ENCODE peak calls at places on chromosomes 12 and 14, in ten cellular contexts. W is breast epithelium, O is fibroblast of lung, D is heart right ventricle, B is tibial nerve, L is colonic mucosa, M is pancreas, Y is neural progenitor cell, U is IMR-90, Z is BE2C. J is an unnamed sample. For H3K4me1, the result is how much of the 10 kb centered on the place peaks cover.

GRCh38 chr12:76649091-76649490 is 89.5 kb upstream of the OSBPL8 start:
- DNase-seq in W (no peak), O (no peak), D (no peak), B (no peak), L (no peak), M (no peak), Y (no peak), U (no peak), Z (no peak), J (no peak)

GRCh38 chr14:23364604-23365352 is at the start of gene EFS:
- DNase-seq in W (peak), O (peak), D (peak), B (no peak), L (no peak), M (no peak), Y (peak), U (peak), Z (no peak), J (peak)

GRCh38 chr12:126668538-126668937 is 1598.4 kb upstream of the TMEM132C start:
- DNase-seq in W (no peak), O (peak), D (no peak), B (no peak), L (no peak), M (no peak), Y (no peak), U (no peak), Z (no peak), J (no peak)

GRCh38 chr14:61712137-61712536 is 16.8 kb downstream of the HIF1A start:
- DNase-seq in W (no peak), O (no peak), D (no peak), B (no peak), L (no peak), M (no peak), Y (no peak), U (no peak), Z (no peak), J (no peak)

GRCh38 chr14:60101801-60102200 is 10.1 kb downstream of the PCNX4 start:
- DNase-seq in W (no peak), O (peak), D (no peak), B (no peak), L (no peak), M (no peak), Y (no peak), U (peak), Z (no peak), J (no peak)

GRCh38 chr12:26921886-26922285 is 15.9 kb downstream of the INTS13 start:
- DNase-seq in W (no peak), O (no peak), D (no peak), B (no peak), L (no peak), M (no peak), Y (no peak), U (no peak), Z (no peak), J (no peak)

GRCh38 chr14:103820908-103821307 is 26.5 kb downstream of the PPP1R13B start:
- DNase-seq in W (no peak), O (no peak), D (no peak), B (no peak), L (no peak), M (no peak), Y (no peak), U (no peak), Z (no peak), J (no peak)

GRCh38 chr14:69543341-69544249 is 31.1 kb downstream of the CCDC177 start:
- DNase-seq in W (peak), O (peak), D (no peak), B (peak), L (peak), M (no peak), Y (peak), U (peak), Z (peak), J (peak)

DNA sequence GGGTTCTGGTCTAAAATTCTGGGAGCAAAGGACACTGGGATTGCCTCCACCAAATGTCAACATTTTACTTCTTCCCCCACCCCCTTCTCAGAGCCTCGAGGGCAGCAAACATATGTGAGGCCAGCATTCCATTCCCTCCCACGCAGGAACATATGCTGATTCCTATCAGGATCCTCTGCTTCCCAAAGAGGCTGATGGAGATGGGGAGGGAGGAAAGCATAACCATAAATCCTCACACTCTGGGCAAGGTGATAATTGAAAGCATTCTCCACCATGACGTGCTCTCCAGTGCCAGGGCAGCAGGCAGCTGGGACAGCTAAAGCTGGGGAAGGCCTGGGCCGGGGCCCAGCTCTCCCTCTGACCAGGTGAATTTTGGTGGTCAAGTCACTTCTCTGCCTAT is 395.0 kb downstream of the ZFP36L1 start:
- DNase-seq in W (no peak), O (peak), D (no peak), B (no peak), L (no peak), M (no peak), Y (no peak), U (peak), Z (peak), J (no peak)
- H3K4me1 ChIP-seq in W (under half), O (under half), D (half or more), B (under half), L (under half), M (under half), Y (half or more), U (under half), Z (under half), J (under half)

DNA sequence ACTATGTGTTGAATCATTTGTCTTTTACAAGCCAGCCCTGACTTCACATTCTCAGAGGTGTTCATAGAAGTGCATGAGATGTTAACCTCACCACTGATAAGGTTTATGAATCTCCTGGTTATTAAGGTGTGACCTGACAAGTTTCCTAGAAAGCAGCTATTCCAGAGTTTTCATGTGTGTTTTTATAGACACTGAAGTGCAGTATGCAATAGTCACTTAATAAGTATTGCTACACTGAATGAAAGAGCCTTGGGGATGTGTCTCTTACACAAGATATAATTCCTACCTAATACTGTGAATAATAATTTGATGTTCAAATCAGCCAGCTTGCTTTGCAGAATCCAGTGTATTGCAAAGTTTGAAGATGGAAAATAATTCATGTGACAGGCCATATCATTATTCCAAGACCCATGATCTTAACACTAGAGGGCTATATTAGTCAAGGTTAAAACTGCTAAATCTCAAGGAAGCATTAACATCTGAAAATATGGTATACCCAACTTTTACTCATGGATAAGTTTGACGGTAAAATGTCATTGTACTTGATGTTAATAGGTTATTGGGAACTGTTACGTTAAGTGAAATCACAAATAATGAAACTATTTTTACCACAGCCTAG is 13.0 kb downstream of the SLC25A3 start:
- DNase-seq in W (no peak), O (no peak), D (no peak), B (no peak), L (no peak), M (no peak), Y (no peak), U (no peak), Z (no peak), J (no peak)
- TF ChIP-seq CTCF in W (no peak), O (peak), D (no peak), B (no peak), L (no peak), M (no peak), Y (no peak), U (peak), Z (no peak), J (no peak)

GRCh38 chr14:79074501-79074900 is 904.3 kb downstream of the NRXN3 start:
- DNase-seq in W (no peak), O (no peak), D (no peak), B (no peak), L (no peak), M (no peak), Y (no peak), U (no peak), Z (no peak), J (no peak)
- H3K4me1 ChIP-seq in W (under half), O (under half), D (under half), B (under half), L (under half), M (under half), Y (under half), U (under half), Z (under half), J (under half)

DNA sequence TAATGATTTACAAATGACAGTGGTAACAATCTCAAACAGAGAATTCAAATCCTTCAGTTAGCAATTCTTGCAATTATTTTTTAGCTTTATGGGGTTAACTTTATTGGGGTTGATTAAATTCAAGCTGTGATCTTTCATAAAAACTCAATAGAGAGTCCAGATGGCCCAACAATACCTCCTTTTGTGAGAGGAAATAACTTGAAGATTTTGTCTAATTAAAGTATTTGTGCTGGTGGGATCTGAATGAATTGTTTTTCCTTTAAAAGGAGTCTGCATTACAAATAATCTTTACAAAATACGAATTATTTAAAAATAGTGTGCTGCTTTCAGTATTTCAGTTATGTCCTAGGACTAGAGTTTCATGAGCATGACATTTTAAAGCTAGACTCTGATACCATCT is 4.4 kb upstream of the ARHGAP5 start:
- DNase-seq in W (no peak), O (no peak), D (no peak), B (no peak), L (no peak), M (no peak), Y (no peak), U (no peak), Z (no peak), J (no peak)
- TF ChIP-seq CTCF in W (no peak), O (no peak), D (no peak), B (no peak), L (no peak), M (no peak), Y (no peak), U (no peak), Z (no peak), J (no peak)

GRCh38 chr12:11687538-11687937 is 38.1 kb downstream of the ETV6 start:
- DNase-seq in W (no peak), O (no peak), D (no peak), B (no peak), L (no peak), M (no peak), Y (no peak), U (peak), Z (no peak), J (no peak)

GRCh38 chr12:11685716-11686115 is 36.2 kb downstream of the ETV6 start:
- DNase-seq in W (no peak), O (peak), D (no peak), B (no peak), L (no peak), M (no peak), Y (no peak), U (peak), Z (no peak), J (no peak)

GRCh38 chr12:11685261-11685660 is 35.8 kb downstream of the ETV6 start:
- DNase-seq in W (no peak), O (no peak), D (no peak), B (no peak), L (no peak), M (no peak), Y (no peak), U (no peak), Z (no peak), J (no peak)

GRCh38 chr12:11684811-11685210 is 35.3 kb downstream of the ETV6 start:
- DNase-seq in W (no peak), O (no peak), D (no peak), B (no peak), L (no peak), M (no peak), Y (no peak), U (no peak), Z (no peak), J (no peak)

DNA sequence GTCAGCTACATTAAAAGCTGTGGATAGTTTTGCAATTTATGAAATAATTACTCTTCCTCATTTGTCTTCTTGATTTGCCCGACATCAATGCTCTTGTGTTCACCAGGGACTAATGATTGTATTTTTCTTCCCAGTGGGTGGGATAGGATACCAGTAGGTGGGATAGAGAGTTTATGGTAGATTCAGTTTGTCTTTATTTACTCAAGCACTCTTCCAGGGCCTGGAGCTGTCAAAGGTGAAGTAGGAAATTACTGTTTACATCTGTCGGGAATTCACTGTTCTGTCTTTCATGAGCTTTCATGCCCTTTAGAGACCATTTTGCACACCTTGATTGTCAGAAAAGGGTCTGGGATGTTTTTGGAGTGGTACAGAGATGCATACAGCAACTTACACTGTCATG is 36.7 kb downstream of the ETV6 start:
- DNase-seq in W (no peak), O (no peak), D (no peak), B (no peak), L (no peak), M (no peak), Y (no peak), U (no peak), Z (no peak), J (no peak)
- H3K4me1 ChIP-seq in W (under half), O (under half), D (under half), B (under half), L (under half), M (under half), Y (under half), U (under half), Z (under half), J (under half)

GRCh38 chr12:53252349-53252916 is 15.7 kb upstream of the ESPL1 start:
- DNase-seq in W (peak), O (peak), D (peak), B (no peak), L (peak), M (peak), Y (no peak), U (no peak), Z (no peak), J (peak)
- TF ChIP-seq CTCF in W (no peak), O (no peak), D (no peak), B (no peak), L (no peak), M (no peak), Y (no peak), U (no peak), Z (no peak), J (no peak)

DNA sequence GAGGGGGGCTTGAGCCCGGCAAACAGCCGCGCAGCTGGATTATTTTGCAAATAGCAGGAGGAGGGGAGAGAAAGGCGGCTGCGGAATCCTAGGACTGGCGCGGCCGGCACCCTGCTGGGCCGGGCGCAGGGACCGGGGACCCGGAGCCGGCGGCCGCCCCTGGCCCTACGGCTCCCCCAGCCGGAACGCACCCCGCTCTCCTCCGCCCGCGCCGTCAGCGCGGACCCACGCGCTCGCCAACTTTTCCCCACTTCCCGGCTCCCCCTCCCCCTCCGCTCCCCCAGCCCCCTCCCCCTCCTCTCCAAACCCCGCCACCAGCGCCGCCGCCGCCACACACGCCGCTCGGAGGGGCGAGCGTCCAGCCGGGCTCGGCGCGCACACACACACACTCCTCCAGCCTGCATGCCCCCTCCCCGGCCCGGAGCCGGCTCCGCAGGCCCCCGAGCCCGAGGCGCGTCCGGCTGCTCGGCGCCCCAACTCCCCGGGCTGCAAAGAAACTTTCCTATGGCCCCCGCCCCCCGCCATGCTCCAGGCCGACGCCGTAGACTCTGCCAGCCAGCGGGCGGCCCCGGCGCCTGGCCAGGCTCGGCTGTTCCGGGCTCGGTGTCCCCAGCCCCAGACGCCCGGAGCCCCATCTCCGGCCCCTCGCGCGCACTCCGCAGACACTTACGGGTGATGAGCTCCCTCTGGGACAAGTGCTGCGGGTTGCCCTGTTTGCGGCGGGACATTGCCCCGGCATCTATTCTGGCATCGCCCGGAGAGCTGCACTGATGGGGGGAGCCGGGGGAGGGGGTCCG is 1.3 kb downstream of the BCL11B start:
- DNase-seq in W (no peak), O (no peak), D (no peak), B (no peak), L (no peak), M (no peak), Y (peak), U (no peak), Z (peak), J (no peak)
- H3K4me1 ChIP-seq in W (under half), O (under half), D (under half), B (under half), L (under half), M (under half), Y (under half), U (under half), Z (under half), J (under half)

DNA sequence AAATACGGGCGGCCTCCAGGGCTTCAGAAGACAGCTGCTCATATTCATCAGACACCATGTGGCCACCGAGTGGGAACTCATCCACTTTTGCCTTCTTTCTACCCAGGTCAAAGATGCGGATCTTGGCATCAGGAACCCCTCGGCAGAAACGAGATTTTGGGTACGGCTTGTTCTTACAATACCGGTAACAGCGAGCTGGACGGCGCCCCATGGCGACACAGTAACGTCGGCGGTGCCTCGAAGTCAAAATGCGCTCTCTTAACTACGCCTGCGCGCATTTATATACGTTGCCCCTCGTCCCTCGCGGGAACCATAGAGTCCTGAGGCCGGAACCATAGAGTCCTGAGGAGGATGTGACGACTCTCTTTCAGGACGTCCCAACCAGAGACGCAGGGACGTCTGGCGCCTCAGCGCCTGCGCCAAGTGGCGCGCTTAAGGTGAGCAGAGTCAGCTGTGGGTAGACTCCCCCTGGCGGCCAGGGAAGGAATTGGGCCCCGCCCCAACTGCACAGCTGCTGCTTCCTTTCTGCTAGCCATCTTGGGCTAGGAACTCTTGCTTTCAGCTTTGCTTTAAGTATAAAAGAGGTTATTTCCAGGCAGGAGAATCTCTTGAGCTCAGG is at the start of gene RPL10L:
- DNase-seq in W (no peak), O (no peak), D (no peak), B (no peak), L (no peak), M (peak), Y (peak), U (no peak), Z (peak), J (no peak)
- TF ChIP-seq CTCF in W (no peak), O (no peak), D (no peak), B (no peak), L (no peak), M (no peak), Y (peak), U (no peak), Z (peak), J (no peak)

DNA sequence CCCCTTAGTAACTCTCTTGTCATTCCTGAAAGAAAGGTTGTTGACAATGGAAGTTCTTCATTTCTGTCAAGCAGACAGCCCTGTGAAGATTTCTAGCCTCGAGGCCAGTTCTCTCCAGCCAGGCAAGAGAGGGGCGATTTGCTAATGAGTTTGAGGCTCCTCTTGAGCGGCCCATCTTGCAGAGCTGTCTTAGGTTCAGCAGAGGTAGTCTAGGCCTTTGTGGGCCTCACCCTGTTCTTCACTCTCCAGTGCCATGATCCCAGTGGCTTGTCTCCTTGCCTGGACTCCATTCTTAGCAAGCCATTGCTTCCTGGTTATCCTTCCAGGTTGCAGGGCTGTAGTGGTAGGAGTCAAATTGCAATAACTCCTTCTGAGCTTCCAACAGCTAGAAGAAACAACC is 9.7 kb downstream of the TPH2 start:
- DNase-seq in W (no peak), O (no peak), D (no peak), B (no peak), L (no peak), M (no peak), Y (peak), U (no peak), Z (no peak), J (no peak)
- H3K4me1 ChIP-seq in W (under half), O (under half), D (under half), B (under half), L (under half), M (under half), Y (under half), U (under half), Z (under half), J (under half)

DNA sequence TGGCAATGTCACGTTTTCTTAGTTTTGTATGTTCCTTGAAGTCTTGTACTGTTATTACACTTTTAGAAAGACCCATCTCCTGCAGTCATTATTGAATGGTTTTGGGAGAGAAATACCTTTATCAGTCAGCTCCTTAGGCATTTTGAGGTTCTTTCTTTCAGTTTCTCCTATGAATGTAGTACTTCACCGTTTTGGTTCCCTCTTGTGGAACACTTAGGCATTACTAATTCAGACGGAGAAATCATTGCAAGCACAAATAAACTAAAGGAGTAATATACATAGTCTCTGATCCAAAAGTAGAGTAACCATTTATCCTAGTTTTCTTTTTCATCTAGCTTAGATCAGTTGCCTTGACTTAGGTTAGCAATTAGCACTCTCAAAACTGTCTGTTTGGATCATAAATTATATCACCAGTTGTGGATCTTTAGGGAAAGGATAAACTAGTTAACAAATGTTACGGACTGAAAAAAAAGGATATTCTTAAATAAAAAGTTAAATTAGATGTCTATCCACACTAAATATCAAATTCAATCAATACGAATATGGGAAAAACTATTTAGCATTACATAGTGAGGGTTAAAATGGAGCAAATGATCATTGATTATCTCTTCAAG is 1538.3 kb upstream of the SEL1L start:
- DNase-seq in W (no peak), O (no peak), D (no peak), B (no peak), L (no peak), M (no peak), Y (peak), U (peak), Z (no peak), J (no peak)
- TF ChIP-seq CTCF in W (no peak), O (peak), D (no peak), B (no peak), L (no peak), M (no peak), Y (peak), U (peak), Z (peak), J (no peak)

J was measured in left lung.